ENCODE peak calls at places on chromosomes 4 and X, in six cellular contexts. I is NB4, C is A549, Z is K562, D is GM12878, J is HepG2. S is an unnamed sample.

GRCh38 chrX:125778256-125778655 is 387.8 kb downstream of the DCAF12L2 start:
- DNase-seq in I (no peak), C (no peak), Z (no peak), D (no peak), J (no peak), S (no peak)

GRCh38 chrX:27583976-27584375 is 6.2 kb upstream of the DCAF8L2 start:
- DNase-seq in I (no peak), C (no peak), Z (no peak), D (no peak), J (no peak), S (no peak)

GRCh38 chr4:3756343-3757059 is 9.7 kb upstream of the ADRA2C start:
- DNase-seq in I (no peak), C (peak; percentile 27), Z (peak; percentile 74), D (no peak), J (no peak), S (no peak)

GRCh38 chr4:48300004-48300403 is 30.4 kb upstream of the TEC start:
- DNase-seq in I (no peak), C (no peak), Z (no peak), D (no peak), J (no peak), S (no peak)

GRCh38 chr4:97468272-97468671 is 675.0 kb downstream of the STPG2 start:
- DNase-seq in I (no peak), C (no peak), Z (no peak), D (no peak), J (no peak), S (no peak)

GRCh38 chr4:74659576-74660411 is 134.5 kb downstream of the BTC start:
- DNase-seq in I (peak; percentile 20), C (peak; percentile 54), Z (peak; percentile 13), D (no peak), J (peak; percentile 92), S (peak; percentile 98)

GRCh38 chrX:23616361-23616760 is 50.9 kb upstream of the PRDX4 start:
- DNase-seq in I (peak; percentile 29), C (peak; percentile 8), Z (peak; percentile 49), D (no peak), J (peak; percentile 0), S (peak; percentile 12)

GRCh38 chrX:427812-428725 is 41.4 kb upstream of the PPP2R3B start:
- DNase-seq in I (peak; percentile 63), C (peak; percentile 50), Z (peak; percentile 19), D (no peak), J (peak; percentile 19), S (no peak)

GRCh38 chrX:107374116-107374515 is 75.3 kb upstream of the FRMPD3 start:
- DNase-seq in I (no peak), C (no peak), Z (no peak), D (no peak), J (no peak), S (no peak)

GRCh38 chrX:46978341-46979291 is 66.4 kb downstream of the JADE3 start:
- DNase-seq in I (peak; percentile 83), C (peak; percentile 51), Z (peak; percentile 59), D (peak; percentile 39), J (peak; percentile 64), S (peak; percentile 87)

GRCh38 chr4:183260491-183261151 is 59.5 kb downstream of the CLDN22 start:
- DNase-seq in I (no peak), C (no peak), Z (no peak), D (no peak), J (peak; percentile 85), S (no peak)

GRCh38 chrX:1860936-1861670 is 246.2 kb downstream of the ASMT start:
- DNase-seq in I (no peak), C (no peak), Z (no peak), D (no peak), J (no peak), S (no peak)
- TF ChIP-seq MYC in I (no peak), C (no peak), Z (no peak), D (no peak), J (no peak), S (no peak)

GRCh38 chrX:5236096-5236495 is 992.6 kb downstream of the NLGN4X start:
- DNase-seq in I (peak; percentile 4), C (peak; percentile 1), Z (no peak), D (no peak), J (no peak), S (no peak)
- TF ChIP-seq MAX in I (no peak), C (no peak), Z (no peak), D (no peak), J (no peak), S (no peak)

GRCh38 chr4:1568855-1569460 is 115.2 kb downstream of the FAM53A start:
- DNase-seq in I (no peak), C (no peak), Z (no peak), D (no peak), J (no peak), S (no peak)

GRCh38 chr4:1567808-1568581 is 116.1 kb downstream of the FAM53A start:
- DNase-seq in I (no peak), C (no peak), Z (peak; percentile 46), D (no peak), J (no peak), S (no peak)

GRCh38 chr4:1571165-1571908 is 112.8 kb downstream of the FAM53A start:
- DNase-seq in I (no peak), C (no peak), Z (no peak), D (no peak), J (no peak), S (no peak)

GRCh38 chr4:1570291-1571164 is 113.6 kb downstream of the FAM53A start:
- DNase-seq in I (no peak), C (no peak), Z (no peak), D (no peak), J (no peak), S (no peak)

GRCh38 chr4:1569461-1570151 is 114.5 kb downstream of the FAM53A start:
- DNase-seq in I (no peak), C (no peak), Z (no peak), D (no peak), J (no peak), S (no peak)
- TF ChIP-seq MYC in I (no peak), C (no peak), Z (no peak), D (no peak), J (no peak), S (no peak)

GRCh38 chr4:170651786-170652185 is 562.0 kb upstream of the AADAT start:
- DNase-seq in I (no peak), C (no peak), Z (no peak), D (no peak), J (no peak), S (no peak)
- TF ChIP-seq MAX in I (no peak), C (no peak), Z (no peak), D (no peak), J (no peak), S (no peak)

GRCh38 chr4:169251291-169252235 is 19.2 kb downstream of the SH3RF1 start:
- DNase-seq in I (no peak), C (peak; percentile 31), Z (no peak), D (no peak), J (peak; percentile 82), S (peak; percentile 58)
- TF ChIP-seq MYC in I (no peak), C (no peak), Z (no peak), D (no peak), J (no peak), S (no peak)

DNA sequence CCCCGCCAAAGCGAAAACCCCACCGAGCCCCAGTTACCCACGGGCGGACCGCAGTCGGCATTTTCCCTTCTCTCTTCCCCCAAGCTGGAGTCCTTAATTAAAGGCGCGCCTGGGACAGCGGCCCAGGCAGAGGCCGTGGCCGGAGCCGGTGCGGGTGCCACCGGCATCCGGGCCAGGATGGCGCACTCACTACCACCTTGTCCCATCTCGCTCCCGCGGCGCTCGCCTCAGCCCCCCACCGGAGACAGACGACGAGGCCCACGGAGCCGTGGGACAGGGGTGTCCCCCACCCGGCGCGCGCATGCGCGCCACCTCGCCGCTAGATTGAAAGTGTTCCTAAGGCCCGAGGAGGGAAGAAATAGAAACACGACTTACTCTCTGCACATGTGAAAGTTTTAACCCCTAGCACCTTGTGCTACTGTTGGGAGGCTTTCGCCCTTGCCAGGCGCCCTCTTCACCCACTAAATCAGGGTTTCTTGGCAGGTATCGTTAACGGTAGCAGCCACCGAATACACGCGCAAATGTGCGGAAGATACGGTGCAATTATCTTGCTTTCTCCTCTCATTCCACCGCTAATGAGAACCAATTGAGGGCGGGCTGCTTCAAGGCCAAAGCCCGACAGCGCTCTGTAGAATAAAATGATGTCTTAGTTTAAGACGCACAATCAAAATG is 64.3 kb upstream of the CCDC160 start:
- DNase-seq in I (no peak), C (peak; percentile 7), Z (no peak), D (no peak), J (no peak), S (peak; percentile 10)
- TF ChIP-seq MAX in I (no peak), C (no peak), Z (no peak), D (no peak), J (no peak), S (no peak)

DNA sequence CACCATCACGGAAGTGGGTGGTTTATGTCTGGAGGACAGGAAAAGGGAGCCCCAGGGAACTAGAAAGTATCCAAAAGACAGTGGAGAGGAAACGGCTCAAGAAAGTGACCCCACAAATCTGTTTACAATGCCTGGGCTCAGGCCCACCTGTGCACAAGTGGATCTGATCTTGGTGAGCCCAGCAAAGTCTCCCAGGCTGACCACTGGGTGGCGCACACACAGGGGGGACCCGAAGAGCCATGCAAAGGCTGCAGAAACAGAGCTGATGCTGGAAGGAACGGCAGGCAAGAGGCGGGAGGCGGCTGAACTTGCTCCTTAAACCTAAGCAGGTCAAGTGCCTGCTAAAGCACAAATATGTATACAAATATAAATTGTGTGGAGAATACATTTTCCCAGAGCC is 9.6 kb downstream of the HAUS7 start:
- DNase-seq in I (peak; percentile 51), C (peak; percentile 67), Z (peak; percentile 48), D (no peak), J (peak; percentile 15), S (peak; percentile 47)
- TF ChIP-seq MYC in I (no peak), C (no peak), Z (no peak), D (no peak), J (no peak), S (no peak)

DNA sequence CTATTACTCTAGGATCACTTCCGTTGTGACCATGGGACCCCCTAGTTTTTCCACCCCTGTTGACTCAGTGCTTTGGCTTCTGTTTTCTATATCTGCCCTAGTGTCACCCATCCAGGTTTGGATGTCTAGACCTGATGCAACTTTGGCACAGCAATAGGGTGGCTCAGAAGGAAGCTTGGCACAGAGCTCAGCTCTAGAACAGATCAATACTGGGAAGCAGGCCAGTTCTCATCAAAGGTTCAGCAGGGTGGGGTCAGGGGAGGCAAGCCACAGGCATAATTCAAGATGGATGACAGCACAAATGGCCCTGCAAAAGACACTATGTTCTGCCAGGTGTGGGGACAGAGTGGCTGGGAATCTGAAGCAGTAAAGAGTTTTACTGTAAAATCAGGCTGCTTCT is 74.2 kb upstream of the EGFL6 start:
- DNase-seq in I (no peak), C (no peak), Z (no peak), D (no peak), J (no peak), S (no peak)
- TF ChIP-seq MAX in I (no peak), C (no peak), Z (no peak), D (no peak), J (no peak), S (no peak)